ENCODE peak calls at places on chromosomes 13 and 19, in seven cellular contexts. W is SK-N-SH, S is GM12878, Z is HCT116, D is H1, N is K562, H is HepG2. L is an unnamed sample.

GRCh38 chr13:97408938-97409337 is 25.0 kb upstream of the RAP2A start:
- DNase-seq in Z (no peak), S (no peak), D (no peak), N (no peak), H (no peak), W (no peak), L (no peak)

GRCh38 chr19:21321996-21322395 is 7.2 kb downstream of the ZNF708 start:
- DNase-seq in D (no peak), S (no peak), H (no peak), W (no peak), N (no peak), Z (no peak), L (no peak)

GRCh38 chr13:94710081-94710809 is 2.1 kb downstream of the SOX21 start:
- DNase-seq in S (no peak), H (no peak), Z (no peak), N (no peak), D (no peak), W (peak), L (no peak)

GRCh38 chr19:34471906-34472305 is 9.7 kb upstream of the WTIP start:
- DNase-seq in D (no peak), N (no peak), H (no peak), W (no peak), S (no peak), Z (no peak), L (no peak)

GRCh38 chr19:57152921-57153320 is 7.9 kb upstream of the ZIM3 start:
- DNase-seq in W (no peak), S (no peak), N (no peak), Z (no peak), D (no peak), H (no peak), L (no peak)

GRCh38 chr13:85254641-85255040 is 544.6 kb downstream of the SLITRK6 start:
- DNase-seq in H (no peak), N (no peak), Z (no peak), S (no peak), W (no peak), D (no peak), L (no peak)

GRCh38 chr19:50676625-50677197 is 27.5 kb downstream of the C19orf81 start:
- DNase-seq in S (no peak), D (no peak), H (no peak), W (no peak), Z (no peak), N (no peak), L (no peak)

GRCh38 chr13:52931913-52932312 is 83.5 kb upstream of the PCDH8 start:
- DNase-seq in Z (no peak), D (no peak), W (no peak), N (no peak), H (no peak), S (no peak), L (no peak)

GRCh38 chr19:21698215-21698614 is 69.2 kb downstream of the ZNF100 start:
- DNase-seq in D (no peak), S (no peak), Z (no peak), N (peak), H (peak), W (peak), L (no peak)

GRCh38 chr13:31638577-31638976 is 100.7 kb upstream of the RXFP2 start:
- DNase-seq in D (no peak), N (no peak), W (no peak), Z (no peak), H (no peak), S (no peak), L (no peak)

GRCh38 chr19:56112313-56112709 is 8.8 kb downstream of the ZNF787 start:
- DNase-seq in Z (no peak), W (peak), N (no peak), D (no peak), H (no peak), S (no peak), L (no peak)

GRCh38 chr19:39681416-39681815 is 22.9 kb upstream of the LGALS14 start:
- DNase-seq in W (no peak), Z (no peak), N (no peak), D (no peak), H (no peak), S (no peak), L (no peak)

GRCh38 chr13:40986328-40986856 is 32.7 kb downstream of the ELF1 start:
- DNase-seq in D (no peak), H (peak), W (no peak), Z (no peak), N (no peak), S (no peak), L (no peak)

GRCh38 chr19:50322234-50322633 is 6.9 kb downstream of the KCNC3 start:
- DNase-seq in D (no peak), S (no peak), Z (no peak), N (no peak), H (no peak), W (no peak), L (no peak)

GRCh38 chr13:68190826-68191225 is 960.7 kb upstream of the PCDH9 start:
- DNase-seq in H (peak), D (no peak), Z (peak), N (no peak), W (no peak), S (no peak), L (no peak)

GRCh38 chr13:66224644-66225043 is 1005.5 kb downstream of the PCDH9 start:
- DNase-seq in D (peak), Z (no peak), S (no peak), N (no peak), H (no peak), W (no peak), L (peak)

GRCh38 chr13:109331898-109332297 is 454.5 kb downstream of the IRS2 start:
- DNase-seq in H (no peak), Z (no peak), W (peak), N (no peak), D (no peak), S (no peak), L (no peak)

GRCh38 chr13:113656831-113657671 is 947 bp downstream of the ATP4B start:
- DNase-seq in N (no peak), S (no peak), W (no peak), Z (no peak), D (no peak), H (no peak), L (no peak)
- TF ChIP-seq JUND in N (no peak), S (no peak), W (no peak), Z (no peak), D (no peak), H (no peak), L (no peak)

DNA sequence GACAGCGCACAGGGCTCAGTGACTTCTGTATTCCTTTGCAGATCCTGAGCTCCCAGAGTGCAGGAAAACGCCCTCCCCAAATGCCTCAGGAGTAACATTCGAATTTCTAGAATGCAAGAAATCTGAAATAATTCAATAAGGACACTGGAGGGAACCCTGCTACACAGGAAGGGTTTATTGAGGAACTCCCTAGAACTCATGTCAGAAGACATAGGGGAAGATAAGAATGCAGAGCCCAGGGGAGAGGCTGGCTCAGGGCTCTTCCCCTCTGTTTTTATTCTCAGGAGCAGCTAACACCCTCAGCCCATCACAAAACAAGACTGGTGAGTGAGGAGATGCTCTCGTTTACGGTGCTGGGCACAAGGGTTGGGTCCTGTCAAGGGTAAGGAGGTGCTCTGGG is 6.8 kb downstream of the LILRA1 start:
- DNase-seq in D (no peak), N (no peak), W (no peak), S (no peak), Z (no peak), H (no peak), L (no peak)
- TF ChIP-seq JUND in D (no peak), N (no peak), W (no peak), S (no peak), Z (no peak), H (no peak), L (no peak)

GRCh38 chr19:5282926-5283325 is 57.7 kb downstream of the PTPRS start:
- DNase-seq in N (no peak), H (no peak), Z (no peak), D (no peak), W (no peak), S (no peak), L (no peak)
- TF ChIP-seq JUND in N (no peak), H (no peak), Z (no peak), D (no peak), W (no peak), S (no peak), L (no peak)

GRCh38 chr19:38657633-38658222 is 10.3 kb downstream of the ACTN4 start:
- DNase-seq in N (no peak), S (no peak), W (no peak), H (no peak), D (no peak), Z (peak), L (no peak)

GRCh38 chr19:38656171-38656981 is 8.9 kb downstream of the ACTN4 start:
- DNase-seq in N (no peak), D (no peak), S (no peak), H (peak), Z (no peak), W (no peak), L (no peak)

GRCh38 chr19:38654478-38655079 is 7.1 kb downstream of the ACTN4 start:
- DNase-seq in S (no peak), H (no peak), Z (no peak), W (no peak), D (no peak), N (no peak), L (no peak)

GRCh38 chr19:38653028-38653571 is 5.7 kb downstream of the ACTN4 start:
- DNase-seq in N (no peak), H (peak), Z (no peak), W (no peak), S (no peak), D (no peak), L (no peak)

DNA sequence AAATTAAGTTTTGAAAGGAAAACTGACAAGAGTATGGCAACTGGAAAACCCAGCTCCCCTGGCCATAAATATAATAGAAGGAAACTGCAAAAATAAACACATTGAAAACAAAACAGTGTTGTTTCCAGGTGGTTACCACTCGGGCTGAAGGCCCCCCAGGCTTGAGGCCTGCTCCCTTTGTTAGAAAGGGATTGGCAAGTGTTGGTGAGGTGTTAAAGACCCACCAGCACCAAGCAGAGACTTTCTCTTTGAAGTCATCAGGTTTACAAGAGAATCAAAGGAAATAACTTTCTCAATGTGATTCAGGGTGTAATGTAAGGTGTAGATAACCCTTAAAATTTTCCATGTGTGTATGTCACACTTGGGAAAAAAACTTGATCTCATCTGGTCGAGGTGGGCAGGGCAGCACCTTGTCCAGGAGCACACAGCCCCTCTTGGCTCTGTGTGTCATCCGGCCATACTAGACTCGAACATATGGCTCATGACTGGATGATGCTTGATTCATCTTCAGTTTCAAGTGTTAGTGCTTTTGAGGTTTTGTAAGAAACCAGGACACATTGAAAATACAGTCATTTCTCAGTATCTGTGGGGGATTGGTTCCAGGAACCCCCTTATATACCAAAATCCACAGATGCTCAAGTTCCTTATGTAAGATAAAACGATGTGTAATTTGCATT is 7.8 kb downstream of the ACTN4 start:
- DNase-seq in W (no peak), D (no peak), Z (no peak), H (no peak), S (no peak), N (no peak), L (no peak)
- TF ChIP-seq JUND in W (no peak), D (no peak), Z (no peak), H (no peak), S (no peak), N (no peak), L (no peak)

GRCh38 chr19:2290441-2291184 is 8.6 kb upstream of the PEAK3 start:
- DNase-seq in N (no peak), H (no peak), D (no peak), Z (no peak), S (no peak), W (no peak), L (no peak)
- TF ChIP-seq JUND in N (no peak), H (no peak), D (no peak), Z (no peak), S (no peak), W (no peak), L (no peak)

GRCh38 chr13:114212096-114212495 is 22.6 kb upstream of the CDC16 start:
- DNase-seq in N (no peak), W (no peak), D (no peak), S (no peak), Z (no peak), H (no peak), L (no peak)
- TF ChIP-seq JUND in N (no peak), W (peak), D (no peak), S (no peak), Z (no peak), H (no peak), L (no peak)

GRCh38 chr13:57345526-57345925 is 178.5 kb downstream of the PRR20E start:
- DNase-seq in H (no peak), W (no peak), N (no peak), S (no peak), Z (no peak), D (no peak), L (peak)
- TF ChIP-seq JUND in H (no peak), W (no peak), N (no peak), S (no peak), Z (no peak), D (no peak), L (no peak)

L was measured in T47D.